ENCODE peak calls at places on chromosome 19, in ten cellular contexts. One of them, this sample, is unnamed. For H3K4me1, the result is how much of the 10 kb centered on the place peaks cover.

GRCh38 chr19:11377756-11378155 is 3.3 kb downstream of the SWSAP1 start:
- DNase-seq in hepatocyte: no peak
- DNase-seq in colonic mucosa: no peak
- DNase-seq in OCI-LY7: no peak
- DNase-seq in uterus: no peak
- DNase-seq in tibial nerve: no peak
- DNase-seq in CD4-positive, CD25-positive, alpha-beta regulatory T cell: no peak
- DNase-seq in neural progenitor cell: no peak
- DNase-seq in thyroid gland: no peak
- DNase-seq in adrenal gland: no peak
- DNase-seq in this sample: no peak

GRCh38 chr19:10219678-10220077 is 11.5 kb downstream of the S1PR2 start:
- DNase-seq in hepatocyte: peak
- DNase-seq in colonic mucosa: no peak
- DNase-seq in OCI-LY7: peak
- DNase-seq in uterus: no peak
- DNase-seq in tibial nerve: no peak
- DNase-seq in CD4-positive, CD25-positive, alpha-beta regulatory T cell: peak
- DNase-seq in neural progenitor cell: peak
- DNase-seq in thyroid gland: no peak
- DNase-seq in adrenal gland: no peak
- DNase-seq in this sample: peak

GRCh38 chr19:1675633-1676350 is 23.4 kb upstream of the TCF3 start:
- DNase-seq in hepatocyte: no peak
- DNase-seq in colonic mucosa: no peak
- DNase-seq in OCI-LY7: no peak
- DNase-seq in uterus: no peak
- DNase-seq in tibial nerve: no peak
- DNase-seq in CD4-positive, CD25-positive, alpha-beta regulatory T cell: no peak
- DNase-seq in neural progenitor cell: peak
- DNase-seq in thyroid gland: no peak
- DNase-seq in adrenal gland: no peak
- DNase-seq in this sample: no peak

GRCh38 chr19:42401365-42402303 is 11.5 kb upstream of the CNFN start:
- DNase-seq in hepatocyte: peak
- DNase-seq in colonic mucosa: peak
- DNase-seq in OCI-LY7: peak
- DNase-seq in uterus: peak
- DNase-seq in tibial nerve: peak
- DNase-seq in CD4-positive, CD25-positive, alpha-beta regulatory T cell: peak
- DNase-seq in neural progenitor cell: peak
- DNase-seq in thyroid gland: peak
- DNase-seq in adrenal gland: peak
- DNase-seq in this sample: peak

GRCh38 chr19:17473041-17473440 is 2.7 kb downstream of the SLC27A1 start:
- DNase-seq in hepatocyte: no peak
- DNase-seq in colonic mucosa: no peak
- DNase-seq in OCI-LY7: no peak
- DNase-seq in uterus: no peak
- DNase-seq in tibial nerve: no peak
- DNase-seq in CD4-positive, CD25-positive, alpha-beta regulatory T cell: no peak
- DNase-seq in neural progenitor cell: no peak
- DNase-seq in thyroid gland: no peak
- DNase-seq in adrenal gland: peak
- DNase-seq in this sample: no peak

GRCh38 chr19:30102239-30102638 is 160.2 kb downstream of the URI1 start:
- DNase-seq in hepatocyte: no peak
- DNase-seq in colonic mucosa: no peak
- DNase-seq in OCI-LY7: no peak
- DNase-seq in uterus: no peak
- DNase-seq in tibial nerve: no peak
- DNase-seq in CD4-positive, CD25-positive, alpha-beta regulatory T cell: no peak
- DNase-seq in neural progenitor cell: no peak
- DNase-seq in thyroid gland: no peak
- DNase-seq in adrenal gland: no peak
- DNase-seq in this sample: no peak

GRCh38 chr19:16821081-16821480 is 8.1 kb upstream of the SIN3B start:
- DNase-seq in hepatocyte: no peak
- DNase-seq in colonic mucosa: no peak
- DNase-seq in OCI-LY7: no peak
- DNase-seq in uterus: no peak
- DNase-seq in tibial nerve: no peak
- DNase-seq in CD4-positive, CD25-positive, alpha-beta regulatory T cell: no peak
- DNase-seq in neural progenitor cell: no peak
- DNase-seq in thyroid gland: no peak
- DNase-seq in adrenal gland: no peak
- DNase-seq in this sample: no peak

GRCh38 chr19:56101746-56102535 is 19.2 kb downstream of the ZNF787 start:
- DNase-seq in hepatocyte: no peak
- DNase-seq in colonic mucosa: no peak
- DNase-seq in OCI-LY7: no peak
- DNase-seq in uterus: no peak
- DNase-seq in tibial nerve: no peak
- DNase-seq in CD4-positive, CD25-positive, alpha-beta regulatory T cell: no peak
- DNase-seq in neural progenitor cell: no peak
- DNase-seq in thyroid gland: no peak
- DNase-seq in adrenal gland: no peak
- DNase-seq in this sample: no peak

GRCh38 chr19:571127-571974 is 1.0 kb upstream of the BSG start:
- DNase-seq in hepatocyte: peak
- DNase-seq in colonic mucosa: peak
- DNase-seq in OCI-LY7: peak
- DNase-seq in uterus: no peak
- DNase-seq in tibial nerve: no peak
- DNase-seq in CD4-positive, CD25-positive, alpha-beta regulatory T cell: peak
- DNase-seq in neural progenitor cell: peak
- DNase-seq in thyroid gland: peak
- DNase-seq in adrenal gland: peak
- DNase-seq in this sample: peak

DNA sequence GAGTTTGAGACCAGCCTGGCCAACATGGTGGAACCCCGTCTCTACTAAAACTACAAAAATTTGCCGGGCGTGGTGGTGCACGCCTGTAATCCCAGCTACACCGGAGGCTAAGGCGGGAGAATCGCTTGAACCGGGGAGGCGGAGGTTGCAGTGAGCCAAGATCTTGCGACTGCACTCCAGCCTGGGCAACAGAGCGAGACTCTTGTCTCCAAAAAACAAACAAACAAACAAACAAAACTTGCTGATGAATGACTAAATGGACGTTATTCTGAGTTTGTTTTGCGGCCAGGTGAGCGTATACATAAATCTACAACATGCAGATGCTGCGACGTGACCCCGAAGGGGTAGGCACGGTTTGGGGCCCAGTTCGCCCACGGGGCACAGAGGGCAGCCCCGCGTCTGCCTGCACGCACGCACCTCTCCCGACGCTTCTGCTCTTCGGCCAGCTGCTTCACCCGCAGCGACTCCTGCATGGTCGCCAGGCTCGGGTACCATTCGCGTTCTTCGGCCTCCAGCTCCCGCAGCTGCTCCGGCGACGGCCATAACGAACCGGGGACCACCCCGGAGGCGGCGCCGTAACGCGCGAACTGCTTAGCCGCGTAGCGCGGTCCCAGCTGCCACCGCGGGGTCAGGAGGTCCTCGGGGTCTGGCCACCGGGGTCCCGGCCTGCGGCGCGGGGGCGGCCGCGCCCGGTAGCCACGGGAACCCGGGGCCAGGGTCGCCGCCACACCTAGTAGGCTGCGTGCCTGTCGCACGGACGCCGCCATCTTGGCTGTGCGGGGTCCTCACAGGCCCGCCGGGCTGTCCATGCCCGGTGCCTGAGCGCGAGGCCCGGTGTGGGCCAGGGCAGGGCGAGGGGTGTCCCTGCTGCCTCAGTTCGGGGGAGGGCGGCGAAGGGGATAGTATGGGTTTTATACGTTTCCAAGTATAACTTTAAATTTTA is at the start of gene GADD45GIP1:
- DNase-seq in hepatocyte: peak
- DNase-seq in colonic mucosa: peak
- DNase-seq in OCI-LY7: peak
- DNase-seq in uterus: peak
- DNase-seq in tibial nerve: peak
- DNase-seq in CD4-positive, CD25-positive, alpha-beta regulatory T cell: peak
- DNase-seq in neural progenitor cell: peak
- DNase-seq in thyroid gland: peak
- DNase-seq in adrenal gland: peak
- DNase-seq in this sample: peak
- H3K27ac ChIP-seq in hepatocyte: peak
- H3K27ac ChIP-seq in colonic mucosa: peak
- H3K27ac ChIP-seq in OCI-LY7: peak
- H3K27ac ChIP-seq in uterus: peak
- H3K27ac ChIP-seq in tibial nerve: peak
- H3K27ac ChIP-seq in CD4-positive, CD25-positive, alpha-beta regulatory T cell: peak
- H3K27ac ChIP-seq in neural progenitor cell: peak
- H3K27ac ChIP-seq in thyroid gland: peak
- H3K27ac ChIP-seq in adrenal gland: peak
- H3K27ac ChIP-seq in this sample: peak

GRCh38 chr19:14615628-14616027 is 32.7 kb downstream of the CLEC17A start:
- DNase-seq in hepatocyte: no peak
- DNase-seq in colonic mucosa: no peak
- DNase-seq in OCI-LY7: no peak
- DNase-seq in uterus: no peak
- DNase-seq in tibial nerve: no peak
- DNase-seq in CD4-positive, CD25-positive, alpha-beta regulatory T cell: no peak
- DNase-seq in neural progenitor cell: no peak
- DNase-seq in thyroid gland: no peak
- DNase-seq in adrenal gland: no peak
- DNase-seq in this sample: no peak

GRCh38 chr19:14612657-14613056 is 29.8 kb downstream of the CLEC17A start:
- DNase-seq in hepatocyte: no peak
- DNase-seq in colonic mucosa: no peak
- DNase-seq in OCI-LY7: no peak
- DNase-seq in uterus: no peak
- DNase-seq in tibial nerve: no peak
- DNase-seq in CD4-positive, CD25-positive, alpha-beta regulatory T cell: no peak
- DNase-seq in neural progenitor cell: no peak
- DNase-seq in thyroid gland: no peak
- DNase-seq in adrenal gland: no peak
- DNase-seq in this sample: no peak

GRCh38 chr19:14606627-14607026 is 23.7 kb downstream of the CLEC17A start:
- DNase-seq in hepatocyte: no peak
- DNase-seq in colonic mucosa: no peak
- DNase-seq in OCI-LY7: no peak
- DNase-seq in uterus: no peak
- DNase-seq in tibial nerve: no peak
- DNase-seq in CD4-positive, CD25-positive, alpha-beta regulatory T cell: no peak
- DNase-seq in neural progenitor cell: no peak
- DNase-seq in thyroid gland: no peak
- DNase-seq in adrenal gland: no peak
- DNase-seq in this sample: no peak

GRCh38 chr19:14614099-14614412 is 31.2 kb downstream of the CLEC17A start:
- DNase-seq in hepatocyte: no peak
- DNase-seq in colonic mucosa: no peak
- DNase-seq in OCI-LY7: peak
- DNase-seq in uterus: no peak
- DNase-seq in tibial nerve: no peak
- DNase-seq in CD4-positive, CD25-positive, alpha-beta regulatory T cell: no peak
- DNase-seq in neural progenitor cell: no peak
- DNase-seq in thyroid gland: no peak
- DNase-seq in adrenal gland: no peak
- DNase-seq in this sample: no peak

DNA sequence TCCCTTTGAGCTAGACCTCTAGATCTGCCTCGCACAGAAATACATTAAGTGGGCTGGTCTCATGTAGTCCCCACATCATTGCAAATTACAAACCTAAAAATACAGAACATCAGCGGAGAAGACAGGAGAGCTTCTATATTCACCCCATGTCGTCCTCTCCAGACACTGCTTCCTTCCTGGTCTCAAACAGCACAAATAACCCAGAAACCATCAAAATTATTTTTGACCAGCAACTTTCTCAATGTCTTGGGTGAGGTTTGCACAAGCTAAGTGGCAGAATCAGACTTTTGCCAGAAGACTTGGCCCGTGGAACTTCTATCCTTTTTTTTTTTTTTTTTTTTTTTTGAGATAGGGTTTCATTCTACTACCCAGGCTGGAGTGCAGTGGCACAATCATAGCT is 28.2 kb downstream of the CLEC17A start:
- DNase-seq in hepatocyte: no peak
- DNase-seq in colonic mucosa: no peak
- DNase-seq in OCI-LY7: no peak
- DNase-seq in uterus: no peak
- DNase-seq in tibial nerve: no peak
- DNase-seq in CD4-positive, CD25-positive, alpha-beta regulatory T cell: no peak
- DNase-seq in neural progenitor cell: no peak
- DNase-seq in thyroid gland: no peak
- DNase-seq in adrenal gland: no peak
- DNase-seq in this sample: no peak
- H3K4me1 ChIP-seq in hepatocyte: under half
- H3K4me1 ChIP-seq in colonic mucosa: under half
- H3K4me1 ChIP-seq in OCI-LY7: under half
- H3K4me1 ChIP-seq in uterus: under half
- H3K4me1 ChIP-seq in tibial nerve: under half
- H3K4me1 ChIP-seq in CD4-positive, CD25-positive, alpha-beta regulatory T cell: under half
- H3K4me1 ChIP-seq in neural progenitor cell: under half
- H3K4me1 ChIP-seq in thyroid gland: under half
- H3K4me1 ChIP-seq in adrenal gland: under half
- H3K4me1 ChIP-seq in this sample: under half

GRCh38 chr19:15010497-15011255 is 31.0 kb upstream of the SLC1A6 start:
- DNase-seq in hepatocyte: no peak
- DNase-seq in colonic mucosa: no peak
- DNase-seq in OCI-LY7: no peak
- DNase-seq in uterus: no peak
- DNase-seq in tibial nerve: no peak
- DNase-seq in CD4-positive, CD25-positive, alpha-beta regulatory T cell: no peak
- DNase-seq in neural progenitor cell: peak
- DNase-seq in thyroid gland: no peak
- DNase-seq in adrenal gland: no peak
- DNase-seq in this sample: no peak
- H3K4me3 ChIP-seq in hepatocyte: no peak
- H3K4me3 ChIP-seq in colonic mucosa: no peak
- H3K4me3 ChIP-seq in OCI-LY7: no peak
- H3K4me3 ChIP-seq in uterus: no peak
- H3K4me3 ChIP-seq in tibial nerve: no peak
- H3K4me3 ChIP-seq in CD4-positive, CD25-positive, alpha-beta regulatory T cell: no peak
- H3K4me3 ChIP-seq in neural progenitor cell: peak
- H3K4me3 ChIP-seq in thyroid gland: no peak
- H3K4me3 ChIP-seq in adrenal gland: no peak
- H3K4me3 ChIP-seq in this sample: no peak

DNA sequence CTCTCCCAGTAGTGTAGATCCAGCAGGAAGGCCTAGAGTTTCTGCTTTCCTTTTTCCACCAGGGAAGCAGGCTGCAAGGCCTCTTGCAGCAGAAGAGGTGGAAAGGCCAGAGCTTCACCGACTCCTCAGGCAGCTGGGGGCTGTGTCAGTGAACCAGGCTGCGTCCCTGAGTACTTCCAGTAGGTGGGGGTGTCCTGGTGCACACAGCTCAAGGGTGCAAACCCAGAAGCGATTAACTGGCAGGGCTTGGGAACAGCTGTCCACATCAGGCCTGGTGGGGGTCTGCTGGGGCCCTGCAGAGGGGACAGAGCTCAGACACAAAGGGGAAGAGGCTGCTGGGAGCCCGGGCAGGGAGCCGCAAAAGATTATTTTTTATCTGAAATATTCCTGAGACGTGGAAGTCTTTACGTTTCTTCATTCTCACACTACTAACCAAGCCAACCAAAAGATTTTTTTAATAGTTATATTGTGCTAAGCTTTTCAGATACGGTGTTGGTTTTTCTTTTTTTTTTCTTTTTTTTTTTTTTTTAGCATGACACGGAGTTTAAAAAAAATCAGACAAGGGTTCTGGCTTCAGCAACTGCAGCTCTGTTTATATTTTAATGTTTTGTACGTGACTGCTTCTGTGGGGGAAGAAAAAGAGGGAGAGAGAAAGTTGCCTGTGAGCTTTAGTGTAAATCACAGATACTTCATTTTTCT is 11.0 kb downstream of the TSHZ3 start:
- DNase-seq in hepatocyte: peak
- DNase-seq in colonic mucosa: no peak
- DNase-seq in OCI-LY7: peak
- DNase-seq in uterus: peak
- DNase-seq in tibial nerve: no peak
- DNase-seq in CD4-positive, CD25-positive, alpha-beta regulatory T cell: peak
- DNase-seq in neural progenitor cell: peak
- DNase-seq in thyroid gland: peak
- DNase-seq in adrenal gland: peak
- DNase-seq in this sample: no peak
- H3K27ac ChIP-seq in hepatocyte: peak
- H3K27ac ChIP-seq in colonic mucosa: peak
- H3K27ac ChIP-seq in OCI-LY7: no peak
- H3K27ac ChIP-seq in uterus: peak
- H3K27ac ChIP-seq in tibial nerve: no peak
- H3K27ac ChIP-seq in CD4-positive, CD25-positive, alpha-beta regulatory T cell: no peak
- H3K27ac ChIP-seq in neural progenitor cell: no peak
- H3K27ac ChIP-seq in thyroid gland: peak
- H3K27ac ChIP-seq in adrenal gland: peak
- H3K27ac ChIP-seq in this sample: no peak